ENCODE peak calls at places on chromosome 18, in four cellular contexts. B, V, A and Y are unnamed samples.
A peak's percentile ranks its signal among the peaks of the same experiment; 100 is the strongest.

GRCh38 chr18:71665131-71665530 is 879.0 kb downstream of the CBLN2 start:
- DNase-seq in B (no peak), V (no peak), A (no peak), Y (peak; percentile 15)

GRCh38 chr18:35635171-35635570 is 53.6 kb downstream of the GALNT1 start:
- DNase-seq in B (peak; percentile 44), V (no peak), A (no peak), Y (no peak)

GRCh38 chr18:64103979-64104378 is 44.9 kb downstream of the LINC00305 start:
- DNase-seq in B (no peak), V (no peak), A (no peak), Y (no peak)

GRCh38 chr18:21404426-21404825 is 162.4 kb downstream of the GREB1L start:
- DNase-seq in B (no peak), V (no peak), A (no peak), Y (no peak)

GRCh38 chr18:44744206-44745180 is 63.8 kb downstream of the SETBP1 start:
- DNase-seq in B (no peak), V (peak; percentile 53), A (peak; percentile 23), Y (no peak)

GRCh38 chr18:68735498-68736343 is 20.8 kb upstream of the TMX3 start:
- DNase-seq in B (no peak), V (no peak), A (no peak), Y (peak; percentile 32)

GRCh38 chr18:49920731-49921130 is 107.4 kb upstream of the ACAA2 start:
- DNase-seq in B (no peak), V (no peak), A (no peak), Y (no peak)

GRCh38 chr18:67715567-67715966 is 199.0 kb upstream of the DSEL start:
- DNase-seq in B (no peak), V (no peak), A (no peak), Y (no peak)

GRCh38 chr18:2111456-2111855 is 459.8 kb downstream of the METTL4 start:
- DNase-seq in B (no peak), V (no peak), A (no peak), Y (peak; percentile 0)

GRCh38 chr18:26746284-26747130 is 119.0 kb downstream of the AQP4 start:
- DNase-seq in B (no peak), V (no peak), A (no peak), Y (no peak)

GRCh38 chr18:11981633-11982366 is 493 bp downstream of the IMPA2 start:
- DNase-seq in B (no peak), V (peak; percentile 68), A (no peak), Y (no peak)

GRCh38 chr18:74353169-74353775 is 37.6 kb downstream of the C18orf63 start:
- DNase-seq in B (no peak), V (no peak), A (peak; percentile 73), Y (peak; percentile 18)

GRCh38 chr18:35371412-35372195 is 5.5 kb downstream of the ZNF396 start:
- DNase-seq in B (no peak), V (no peak), A (no peak), Y (no peak)

GRCh38 chr18:11923454-11923853 is 15.3 kb upstream of the MPPE1 start:
- DNase-seq in B (no peak), V (no peak), A (no peak), Y (no peak)

GRCh38 chr18:57353940-57354461 is 1.6 kb downstream of the ST8SIA3 start:
- DNase-seq in B (no peak), V (no peak), A (peak; percentile 25), Y (no peak)

GRCh38 chr18:74840492-74841167 is 243.0 kb downstream of the ZNF407 start:
- DNase-seq in B (no peak), V (no peak), A (no peak), Y (no peak)

GRCh38 chr18:64271264-64271663 is 122.4 kb upstream of the LINC00305 start:
- DNase-seq in B (no peak), V (no peak), A (no peak), Y (no peak)

GRCh38 chr18:56709463-56709862 is 58.3 kb downstream of the WDR7 start:
- DNase-seq in B (no peak), V (no peak), A (no peak), Y (peak; percentile 41)

GRCh38 chr18:9918016-9918680 is 4.3 kb downstream of the VAPA start:
- DNase-seq in B (no peak), V (no peak), A (no peak), Y (no peak)

GRCh38 chr18:9916067-9916684 is 2.4 kb downstream of the VAPA start:
- DNase-seq in B (no peak), V (no peak), A (no peak), Y (no peak)

GRCh38 chr18:9922592-9923308 is 8.9 kb downstream of the VAPA start:
- DNase-seq in B (no peak), V (no peak), A (no peak), Y (no peak)

GRCh38 chr18:9916814-9917213 is 3.0 kb downstream of the VAPA start:
- DNase-seq in B (no peak), V (no peak), A (no peak), Y (no peak)

GRCh38 chr18:9919564-9920232 is 5.9 kb downstream of the VAPA start:
- DNase-seq in B (no peak), V (no peak), A (no peak), Y (no peak)
- H3K27ac ChIP-seq in B (no peak overlapping the region), V (no peak overlapping the region), A (no peak overlapping the region), Y (no peak overlapping the region)

GRCh38 chr18:48106498-48106897 is 176.0 kb upstream of the SMAD2 start:
- DNase-seq in B (no peak), V (no peak), A (no peak), Y (no peak)

GRCh38 chr18:48105317-48105716 is 174.9 kb upstream of the SMAD2 start:
- DNase-seq in B (no peak), V (no peak), A (no peak), Y (no peak)

GRCh38 chr18:48104703-48105102 is 174.2 kb upstream of the SMAD2 start:
- DNase-seq in B (no peak), V (no peak), A (no peak), Y (no peak)

GRCh38 chr18:48108136-48108535 is 177.7 kb upstream of the SMAD2 start:
- DNase-seq in B (no peak), V (no peak), A (no peak), Y (no peak)

GRCh38 chr18:48106976-48107781 is 176.7 kb upstream of the SMAD2 start:
- DNase-seq in B (no peak), V (no peak), A (no peak), Y (no peak)
- H3K27ac ChIP-seq in B (no peak overlapping the region), V (no peak overlapping the region), A (no peak overlapping the region), Y (no peak overlapping the region)

GRCh38 chr18:77082316-77082715 is 50.3 kb downstream of the MBP start:
- DNase-seq in B (no peak), V (no peak), A (no peak), Y (no peak)

GRCh38 chr18:77079088-77079487 is 53.5 kb downstream of the MBP start:
- DNase-seq in B (no peak), V (no peak), A (no peak), Y (no peak)

GRCh38 chr18:77078671-77079070 is 53.9 kb downstream of the MBP start:
- DNase-seq in B (no peak), V (no peak), A (no peak), Y (no peak)

GRCh38 chr18:77081387-77081773 is 51.2 kb downstream of the MBP start:
- DNase-seq in B (no peak), V (no peak), A (no peak), Y (peak; percentile 67)

GRCh38 chr18:77080283-77080682 is 52.3 kb downstream of the MBP start:
- DNase-seq in B (no peak), V (no peak), A (no peak), Y (no peak)
- H3K27ac ChIP-seq in B (no peak overlapping the region), V (peak overlapping the region; percentile 62), A (no peak overlapping the region), Y (no peak overlapping the region)

GRCh38 chr18:9096013-9096383 is 6.5 kb upstream of the NDUFV2 start:
- DNase-seq in B (no peak), V (no peak), A (no peak), Y (no peak)
- H3K27ac ChIP-seq in B (no peak overlapping the region), V (no peak overlapping the region), A (no peak overlapping the region), Y (no peak overlapping the region)

GRCh38 chr18:79524181-79525078 is 128.7 kb downstream of the NFATC1 start:
- DNase-seq in B (peak; percentile 57), V (no peak), A (no peak), Y (no peak)
- H3K27ac ChIP-seq in B (no peak overlapping the region), V (no peak overlapping the region), A (no peak overlapping the region), Y (no peak overlapping the region)

GRCh38 chr18:72867721-72868665 is at the start of gene NETO1:
- DNase-seq in B (no peak), V (no peak), A (no peak), Y (no peak)
- H3K27ac ChIP-seq in B (no peak within 1 kb of the TSS), V (no peak within 1 kb of the TSS), A (no peak within 1 kb of the TSS), Y (no peak within 1 kb of the TSS)